ENCODE peak calls at places on chromosomes 12 and 14, in four cellular contexts. T is occipital lobe, U is Peyer's patch, O is left ventricle myocardium superior. X is an unnamed sample.
A peak's percentile ranks its signal among the peaks of the same experiment; 100 is the strongest.

GRCh38 chr14:55754471-55754870 is 174.5 kb downstream of the KTN1 start:
- DNase-seq in T (no peak), U (no peak), O (no peak), X (no peak)

GRCh38 chr12:5511644-5512584 is 80.0 kb downstream of the NTF3 start:
- DNase-seq in T (no peak), U (no peak), O (peak; percentile 63), X (peak; percentile 54)

GRCh38 chr14:95352481-95352880 is 32.8 kb upstream of the CLMN start:
- DNase-seq in T (no peak), U (no peak), O (no peak), X (no peak)

GRCh38 chr12:62335057-62335456 is 74.9 kb downstream of the USP15 start:
- DNase-seq in T (no peak), U (no peak), O (no peak), X (no peak)

GRCh38 chr12:34396006-34396860 is 373.9 kb downstream of the ALG10 start:
- DNase-seq in T (no peak), U (peak; percentile 33), O (peak; percentile 11), X (no peak)

GRCh38 chr14:20866963-20867362 is 24.2 kb upstream of the RNASE3 start:
- DNase-seq in T (no peak), U (no peak), O (no peak), X (no peak)

GRCh38 chr12:70513441-70513840 is 123.8 kb downstream of the PTPRB start:
- DNase-seq in T (no peak), U (no peak), O (no peak), X (no peak)

GRCh38 chr12:118350908-118351592 is 21.7 kb downstream of the TAOK3 start:
- DNase-seq in T (no peak), U (no peak), O (no peak), X (no peak)

GRCh38 chr14:68941820-68942219 is 37.3 kb downstream of the ACTN1 start:
- DNase-seq in T (no peak), U (no peak), O (peak; percentile 48), X (no peak)

GRCh38 chr12:8681129-8681902 is 16.5 kb upstream of the RIMKLB start:
- DNase-seq in T (no peak), U (no peak), O (no peak), X (no peak)

GRCh38 chr12:92466391-92467305 is 236.1 kb upstream of the PLEKHG7 start:
- DNase-seq in T (no peak), U (no peak), O (no peak), X (peak; percentile 30)

X was measured in left colon.